ENCODE peak calls at places on chromosomes 16 and 17, in four cellular contexts. A is HFF-Myc, Q is DMS 273 treated with DMSO at 0.1 percent for 48 hours, C is cardiac fibroblast. R is an unnamed sample.

GRCh38 chr17:56478836-56479447 is 114.6 kb upstream of the NOG start:
- DNase-seq in A (no peak), C (peak), Q (no peak), R (no peak)

GRCh38 chr16:84326545-84326944 is 31.9 kb downstream of the WFDC1 start:
- DNase-seq in Q (no peak), C (no peak), A (no peak), R (no peak)

GRCh38 chr17:76529224-76529642 is 8.3 kb downstream of the CYGB start:
- DNase-seq in Q (peak), A (peak), C (peak), R (peak)

GRCh38 chr16:60013076-60013475 is 1279.0 kb upstream of the GOT2 start:
- DNase-seq in A (no peak), Q (no peak), C (no peak), R (no peak)

GRCh38 chr16:83470406-83470805 is 337.4 kb upstream of the HSBP1 start:
- DNase-seq in C (peak), A (no peak), Q (no peak), R (peak)

GRCh38 chr17:82403662-82404660 is 14.2 kb upstream of the HEXD start:
- DNase-seq in C (no peak), A (no peak), Q (no peak), R (no peak)

GRCh38 chr17:66682293-66682692 is 152.6 kb upstream of the CACNG5 start:
- DNase-seq in C (no peak), Q (no peak), A (no peak), R (peak)

GRCh38 chr16:3131755-3132377 is 3.0 kb upstream of the ZNF213 start:
- DNase-seq in A (no peak), Q (no peak), C (peak), R (no peak)

GRCh38 chr16:87199901-87200300 is 117.3 kb downstream of the C16orf95 start:
- DNase-seq in C (no peak), A (no peak), Q (no peak), R (no peak)

GRCh38 chr17:31695456-31696090 is 163.5 kb downstream of the COPRS start:
- DNase-seq in A (no peak), C (peak), Q (peak), R (no peak)

GRCh38 chr17:45172541-45173286 is 11.0 kb downstream of the HEXIM2 start:
- DNase-seq in C (peak), Q (peak), A (no peak), R (peak)

GRCh38 chr16:22070361-22071351 is 21.7 kb upstream of the VWA3A start:
- DNase-seq in Q (peak), C (peak), A (no peak), R (no peak)

GRCh38 chr16:11255737-11256656 is at the start of gene SOCS1:
- DNase-seq in C (peak), Q (peak), A (peak), R (peak)

GRCh38 chr17:29131814-29132682 is 48.1 kb downstream of the MYO18A start:
- DNase-seq in A (no peak), C (peak), Q (no peak), R (no peak)

GRCh38 chr17:49349535-49349934 is 12.5 kb downstream of the ZNF652 start:
- DNase-seq in A (no peak), C (no peak), Q (no peak), R (no peak)

GRCh38 chr16:82079892-82080291 is 44.8 kb downstream of the HSD17B2 start:
- DNase-seq in Q (no peak), C (no peak), A (no peak), R (no peak)

GRCh38 chr17:7558544-7559306 is at the start of gene TNFSF13:
- DNase-seq in Q (no peak), C (no peak), A (no peak), R (no peak)

GRCh38 chr17:81393684-81394376 is 1.4 kb upstream of the BAHCC1 start:
- DNase-seq in C (peak), Q (peak), A (peak), R (peak)

GRCh38 chr17:45160505-45161287 is 979 bp upstream of the HEXIM2 start:
- DNase-seq in C (peak), A (no peak), Q (peak), R (no peak)

GRCh38 chr16:88803264-88803987 is at the start of gene CDT1:
- DNase-seq in Q (no peak), A (no peak), C (peak), R (peak)

GRCh38 chr17:46181940-46182339 is 11.3 kb downstream of the KANSL1 start:
- DNase-seq in Q (no peak), A (no peak), C (no peak), R (no peak)

GRCh38 chr16:49592507-49593422 is 219.2 kb downstream of the C16orf78 start:
- DNase-seq in C (peak), A (no peak), Q (peak), R (no peak)

GRCh38 chr16:83351846-83352245 is 455.9 kb upstream of the HSBP1 start:
- DNase-seq in A (no peak), C (peak), Q (no peak), R (no peak)

R was measured in frontal cortex.